ENCODE peak calls at places on chromosomes 16 and 17, in nine cellular contexts. N is AG10803, Z is ovary, G is A549, I is GM12865, C is uterus, H is astrocyte of the spinal cord, P is osteoblast, T is foreskin fibroblast. Y is an unnamed sample.

GRCh38 chr17:10772425-10773380 is 31.2 kb downstream of the TMEM238L start:
- DNase-seq in G (peak), Z (no peak), N (no peak), H (no peak), C (no peak), I (peak), P (no peak), T (peak), Y (peak)

GRCh38 chr17:61284174-61284573 is 115.5 kb upstream of the TBX2 start:
- DNase-seq in G (no peak), H (peak), N (peak), P (no peak), I (no peak), T (peak), C (no peak), Z (no peak), Y (peak)

GRCh38 chr17:42289863-42290165 is 1.5 kb downstream of the STAT5A start:
- DNase-seq in H (no peak), G (no peak), N (no peak), C (no peak), I (no peak), T (no peak), Z (peak), P (no peak), Y (no peak)

GRCh38 chr16:81996664-81997529 is 14.4 kb downstream of the SDR42E1 start:
- DNase-seq in C (peak), G (peak), H (peak), P (peak), Z (no peak), N (peak), I (no peak), T (peak), Y (peak)

GRCh38 chr17:17770371-17771059 is 66.3 kb downstream of the SREBF1 start:
- DNase-seq in T (no peak), C (no peak), I (no peak), H (no peak), N (no peak), Z (no peak), G (no peak), P (no peak), Y (no peak)

GRCh38 chr16:89574681-89575246 is 794 bp upstream of the CPNE7 start:
- DNase-seq in I (peak), N (peak), G (peak), C (no peak), H (peak), P (peak), T (peak), Z (no peak), Y (peak)

GRCh38 chr16:20612551-20613470 is 36.6 kb upstream of the ACSM2B start:
- DNase-seq in N (no peak), P (no peak), Z (peak), G (no peak), I (no peak), C (peak), H (no peak), T (no peak), Y (no peak)

GRCh38 chr17:72184805-72185204 is 64.0 kb downstream of the SOX9 start:
- DNase-seq in T (peak), I (no peak), C (no peak), N (peak), G (no peak), P (no peak), H (no peak), Z (no peak), Y (peak)

GRCh38 chr17:43572368-43572980 is 26.3 kb upstream of the ETV4 start:
- DNase-seq in H (no peak), C (no peak), P (no peak), Z (no peak), T (no peak), I (no peak), N (no peak), G (no peak), Y (no peak)

GRCh38 chr16:68481636-68482035 is 33.3 kb upstream of the SMPD3 start:
- DNase-seq in C (no peak), H (no peak), I (no peak), P (no peak), Z (no peak), G (no peak), N (no peak), T (no peak), Y (no peak)

GRCh38 chr17:37844158-37844976 is 79.8 kb upstream of the TBC1D3K start:
- DNase-seq in Z (no peak), T (peak), P (peak), H (peak), N (peak), G (peak), I (peak), C (peak), Y (peak)

GRCh38 chr17:63622571-63623390 is 564 bp downstream of the MAP3K3 start:
- DNase-seq in I (peak), N (peak), C (peak), H (peak), Z (peak), P (peak), G (peak), T (peak), Y (peak)

GRCh38 chr17:11296994-11297393 is 56.0 kb downstream of the SHISA6 start:
- DNase-seq in G (peak), Z (no peak), C (no peak), P (no peak), I (peak), H (no peak), T (no peak), N (no peak), Y (peak)

GRCh38 chr16:49292413-49292812 is 10.8 kb upstream of the CBLN1 start:
- DNase-seq in P (no peak), N (no peak), Z (no peak), H (no peak), T (no peak), C (no peak), G (no peak), I (no peak), Y (no peak)

GRCh38 chr16:47320546-47321315 is 140.1 kb downstream of the ITFG1 start:
- DNase-seq in N (peak), P (no peak), H (no peak), Z (no peak), T (peak), C (no peak), I (no peak), G (no peak), Y (peak)

GRCh38 chr16:88421871-88422433 is 31.1 kb upstream of the ZFPM1 start:
- DNase-seq in T (no peak), H (no peak), Z (no peak), C (no peak), P (no peak), G (no peak), N (no peak), I (no peak), Y (no peak)

GRCh38 chr16:27689711-27690110 is 139.8 kb downstream of the KATNIP start:
- DNase-seq in N (no peak), P (no peak), G (no peak), H (peak), C (no peak), Z (no peak), T (peak), I (no peak), Y (peak)

GRCh38 chr16:79247386-79247785 is 353.2 kb downstream of the MAF start:
- DNase-seq in G (no peak), I (no peak), C (no peak), T (no peak), P (no peak), H (no peak), N (no peak), Z (no peak), Y (no peak)

GRCh38 chr17:76155988-76156661 is 15.1 kb upstream of the FOXJ1 start:
- DNase-seq in C (no peak), I (no peak), T (no peak), G (no peak), N (no peak), Z (no peak), P (no peak), H (no peak), Y (no peak)

GRCh38 chr16:9112166-9112843 is 20.9 kb downstream of the HAPSTR1 start:
- DNase-seq in G (peak), P (peak), C (no peak), N (no peak), T (no peak), Z (no peak), I (no peak), H (no peak), Y (no peak)

DNA sequence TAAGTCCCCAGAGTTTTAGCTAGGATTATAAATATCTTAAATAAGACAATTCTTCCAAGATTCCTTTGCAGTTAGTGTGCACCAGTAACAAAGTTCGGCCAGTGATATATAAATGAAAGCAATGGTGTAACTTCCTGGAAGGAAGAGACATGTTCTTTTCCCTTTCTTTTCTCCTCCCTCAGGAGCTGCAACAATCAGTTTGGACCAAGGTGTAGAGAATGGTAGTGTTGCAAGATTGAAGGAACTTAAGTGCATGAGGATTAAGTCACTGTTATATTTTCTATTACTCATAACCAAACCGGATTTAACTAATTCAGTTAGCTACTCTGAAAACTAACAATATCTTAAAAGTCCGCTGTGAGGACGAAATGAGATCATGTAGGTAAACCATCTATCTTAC is 68.9 kb upstream of the KCNJ16 start:
- DNase-seq in N (peak), Z (no peak), P (no peak), I (no peak), H (peak), G (no peak), T (peak), C (no peak), Y (peak)
- TF ChIP-seq CTCF in N (no peak), Z (no peak), P (no peak), I (no peak), H (no peak), G (no peak), T (no peak), C (no peak), Y (no peak)

GRCh38 chr17:80363518-80364090 is 51.4 kb upstream of the ENDOV start:
- DNase-seq in I (no peak), P (peak), Z (peak), T (no peak), G (no peak), H (no peak), N (no peak), C (no peak), Y (no peak)
- H3K4me3 ChIP-seq in I (no peak), P (no peak), Z (no peak), T (no peak), G (no peak), H (no peak), N (no peak), C (no peak), Y (no peak)

DNA sequence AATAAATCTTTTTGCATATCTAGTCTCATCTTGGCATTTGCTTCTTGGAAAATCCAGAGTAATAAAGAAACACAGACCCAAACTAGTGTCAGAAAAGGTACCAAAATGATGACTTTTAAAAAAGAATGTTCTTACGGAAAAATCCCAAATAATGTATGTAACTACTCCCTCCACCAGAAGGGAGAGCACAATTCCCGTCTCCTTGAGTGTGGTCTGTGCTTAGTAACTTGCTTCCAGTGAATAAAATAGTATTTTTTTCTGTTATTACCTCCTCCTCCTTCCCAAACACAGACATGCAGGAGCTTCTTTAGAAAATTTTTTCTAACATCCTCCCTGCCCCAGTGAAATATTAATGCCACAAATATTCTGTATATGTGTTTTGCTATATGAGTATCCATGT is 358.1 kb downstream of the ZFHX3 start:
- DNase-seq in H (no peak), C (no peak), N (peak), P (no peak), I (no peak), Z (no peak), G (no peak), T (no peak), Y (peak)
- TF ChIP-seq CTCF in H (peak), C (no peak), N (peak), P (peak), I (no peak), Z (no peak), G (no peak), T (no peak), Y (peak)

DNA sequence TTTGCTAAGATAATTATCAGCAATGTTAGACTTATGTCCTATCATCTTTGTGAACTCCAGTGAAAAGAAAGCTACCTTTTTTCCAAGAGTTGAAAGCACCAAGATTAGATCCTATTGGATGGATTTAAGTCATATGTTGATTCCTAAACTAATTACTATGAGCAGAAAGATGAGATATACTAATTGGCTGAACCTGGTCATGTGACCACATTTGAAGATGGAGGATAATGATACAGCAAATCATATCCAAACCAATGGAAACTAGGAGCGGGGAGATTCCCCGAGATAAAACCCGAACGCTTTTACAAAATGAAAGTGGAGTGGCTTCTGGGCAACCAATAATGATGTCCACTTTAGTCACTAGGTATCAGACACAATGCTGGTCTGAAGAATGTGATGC is 1060.2 kb upstream of the EEF2KMT start:
- DNase-seq in I (no peak), C (no peak), Z (no peak), N (no peak), H (no peak), T (no peak), G (no peak), P (no peak), Y (no peak)
- H3K4me3 ChIP-seq in I (no peak), C (no peak), Z (no peak), N (no peak), H (no peak), T (no peak), G (no peak), P (no peak), Y (no peak)

DNA sequence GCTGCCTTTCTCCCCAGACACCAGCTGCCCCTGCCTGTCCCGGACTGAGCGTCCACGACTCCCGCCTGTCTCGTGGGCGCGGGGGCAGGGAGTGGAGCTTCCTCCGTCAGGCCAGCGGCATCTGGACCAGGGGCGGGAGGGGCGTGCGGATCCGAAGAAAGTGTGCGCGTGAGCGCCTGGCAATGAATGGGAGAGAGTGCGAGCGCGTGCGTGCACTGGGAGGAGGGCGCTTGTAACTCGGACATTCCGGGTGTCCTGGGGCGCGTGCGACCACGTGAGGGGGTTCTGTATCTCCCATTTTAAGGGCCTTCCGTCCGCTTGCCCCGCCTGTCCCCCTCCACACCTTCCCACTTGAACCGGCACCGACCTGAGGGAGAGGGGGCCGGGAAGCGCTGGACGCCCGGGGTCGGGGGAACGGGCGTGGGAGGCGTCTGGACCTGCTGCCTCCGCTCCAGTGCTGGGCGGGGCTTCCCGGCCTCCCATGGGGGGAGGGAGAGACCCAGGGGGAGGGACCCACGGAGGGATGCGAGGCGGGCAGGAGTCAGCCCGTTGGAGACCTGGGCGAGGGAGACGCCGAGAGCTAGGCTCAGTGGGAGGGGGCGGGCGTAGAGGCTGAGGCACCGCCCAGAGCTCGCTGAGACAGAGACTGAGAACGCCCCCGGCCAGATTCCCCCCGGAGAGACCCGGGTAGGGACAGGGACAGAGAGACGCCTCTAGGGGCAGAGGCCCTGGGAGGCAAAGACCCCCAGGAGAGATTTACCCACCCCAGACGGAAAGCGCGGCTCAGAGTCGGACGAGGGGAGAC is at the start of gene KREMEN2:
- DNase-seq in I (no peak), G (peak), H (no peak), P (peak), N (no peak), C (no peak), T (peak), Z (peak), Y (no peak)
- TF ChIP-seq CTCF in I (no peak), G (no peak), H (no peak), P (no peak), N (no peak), C (no peak), T (no peak), Z (no peak), Y (no peak)

GRCh38 chr16:85209526-85210121 is 97.4 kb upstream of the CIBAR2 start:
- DNase-seq in N (no peak), T (no peak), C (no peak), P (peak), I (no peak), Z (peak), G (no peak), H (no peak), Y (no peak)

GRCh38 chr16:85208643-85209520 is 96.6 kb upstream of the CIBAR2 start:
- DNase-seq in T (no peak), C (no peak), N (no peak), I (no peak), Z (no peak), H (no peak), P (peak), G (no peak), Y (no peak)

GRCh38 chr16:85208181-85208580 is 95.9 kb upstream of the CIBAR2 start:
- DNase-seq in P (peak), T (no peak), H (no peak), C (no peak), Z (peak), N (no peak), G (no peak), I (no peak), Y (no peak)

GRCh38 chr16:85211247-85211910 is 99.1 kb upstream of the CIBAR2 start:
- DNase-seq in P (peak), H (peak), N (peak), I (no peak), C (no peak), Z (peak), G (no peak), T (peak), Y (peak)

DNA sequence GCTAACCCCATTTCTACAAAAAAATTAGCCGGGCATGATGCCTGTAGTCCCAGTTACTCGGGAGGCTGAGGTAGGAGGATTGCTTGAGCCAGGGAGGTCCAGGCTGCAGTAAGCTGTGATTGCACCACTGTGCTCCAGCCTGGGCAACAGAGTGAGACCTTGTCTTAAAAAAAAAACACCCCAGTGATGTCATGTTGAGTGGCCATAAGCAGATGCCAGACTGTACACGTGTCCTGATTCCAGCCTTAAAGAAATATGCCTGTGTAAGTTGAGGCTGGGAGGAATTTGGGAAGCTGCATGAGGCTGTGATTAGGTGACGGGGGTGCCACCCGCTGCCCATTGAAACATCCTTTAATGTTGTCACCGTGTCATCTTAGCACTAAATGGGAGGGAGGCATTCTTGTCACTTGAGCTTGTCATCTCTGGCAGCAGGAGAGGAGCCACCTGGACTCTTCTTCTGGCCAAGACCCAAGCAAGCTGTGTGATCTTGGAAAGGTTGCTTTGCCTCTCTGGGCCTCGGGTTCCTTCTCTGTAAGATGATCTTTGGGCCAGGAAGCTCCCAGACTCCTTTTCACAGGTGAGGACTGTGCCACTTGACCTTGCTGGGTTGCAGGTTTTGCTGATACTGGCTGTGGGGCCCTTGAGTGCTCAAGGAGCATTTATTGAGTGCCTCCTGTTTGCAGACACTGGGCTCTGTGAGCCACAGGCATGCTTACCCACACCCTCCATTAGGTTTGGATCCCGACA is 98.3 kb upstream of the CIBAR2 start:
- DNase-seq in Z (no peak), C (no peak), T (peak), P (peak), G (peak), H (peak), I (no peak), N (peak), Y (peak)
- H3K4me3 ChIP-seq in Z (no peak), C (no peak), T (no peak), P (peak), G (no peak), H (no peak), I (no peak), N (no peak), Y (no peak)

GRCh38 chr16:56571525-56571924 is 6.7 kb downstream of the MT4 start:
- DNase-seq in G (no peak), P (no peak), N (no peak), H (no peak), I (no peak), Z (no peak), C (no peak), T (no peak), Y (no peak)

GRCh38 chr16:56576585-56577299 is 11.9 kb downstream of the MT4 start:
- DNase-seq in H (peak), C (peak), Z (peak), I (peak), P (no peak), T (peak), G (peak), N (peak), Y (peak)

GRCh38 chr16:56580391-56581048 is 8.8 kb upstream of the MT3 start:
- DNase-seq in G (no peak), N (no peak), T (no peak), Z (no peak), H (no peak), I (no peak), C (no peak), P (no peak), Y (no peak)

GRCh38 chr16:56574625-56575024 is 9.8 kb downstream of the MT4 start:
- DNase-seq in C (no peak), P (no peak), H (no peak), T (no peak), Z (no peak), G (no peak), N (no peak), I (no peak), Y (no peak)

DNA sequence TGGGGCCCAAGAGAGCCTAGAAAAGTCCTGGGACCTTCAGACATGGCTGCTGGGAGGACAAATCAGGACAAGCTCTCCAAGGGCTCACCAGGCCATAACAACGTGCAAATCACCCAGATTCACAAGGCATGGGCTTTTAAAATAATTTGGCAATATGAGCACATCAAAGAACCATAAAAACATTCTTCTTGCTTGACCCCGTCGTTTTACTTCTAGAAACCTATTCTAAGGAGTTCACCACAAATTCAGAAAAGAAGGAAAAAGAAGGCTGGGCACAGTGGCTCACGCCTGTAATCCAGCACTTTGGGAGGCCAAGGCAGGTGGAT is 12.1 kb upstream of the MT3 start:
- DNase-seq in T (no peak), H (no peak), I (no peak), N (no peak), G (no peak), P (no peak), Z (no peak), C (no peak), Y (no peak)
- TF ChIP-seq CTCF in T (no peak), H (no peak), I (no peak), N (no peak), G (no peak), P (no peak), Z (no peak), C (no peak), Y (no peak)

Y was measured in fibroblast of mammary gland.